ENCODE peak calls at places on chromosomes 12 and 14, in five cellular contexts. One of them, this sample, is unnamed.

GRCh38 chr12:113781415-113782198 is 184.5 kb downstream of the RBM19 start:
- DNase-seq in HS-27A: no peak
- DNase-seq in stimulated activated CD4-positive, alpha-beta T cell treated with anti-CD3 and anti-CD28 coated beads, TNF-alpha, amount 100 ng/mL, for 4 hours: no peak
- DNase-seq in COR-L47: no peak
- DNase-seq in Daoy: no peak
- DNase-seq in this sample: no peak

GRCh38 chr12:45244561-45245348 is 28.9 kb downstream of the ANO6 start:
- DNase-seq in HS-27A: no peak
- DNase-seq in stimulated activated CD4-positive, alpha-beta T cell treated with anti-CD3 and anti-CD28 coated beads, TNF-alpha, amount 100 ng/mL, for 4 hours: no peak
- DNase-seq in COR-L47: no peak
- DNase-seq in Daoy: peak; percentile 73
- DNase-seq in this sample: no peak

GRCh38 chr14:74572829-74573360 is 39.1 kb downstream of the LTBP2 start:
- DNase-seq in HS-27A: no peak
- DNase-seq in stimulated activated CD4-positive, alpha-beta T cell treated with anti-CD3 and anti-CD28 coated beads, TNF-alpha, amount 100 ng/mL, for 4 hours: no peak
- DNase-seq in COR-L47: no peak
- DNase-seq in Daoy: peak; percentile 78
- DNase-seq in this sample: no peak

GRCh38 chr12:39186744-39187143 is 256.2 kb downstream of the KIF21A start:
- DNase-seq in HS-27A: no peak
- DNase-seq in stimulated activated CD4-positive, alpha-beta T cell treated with anti-CD3 and anti-CD28 coated beads, TNF-alpha, amount 100 ng/mL, for 4 hours: no peak
- DNase-seq in COR-L47: no peak
- DNase-seq in Daoy: no peak
- DNase-seq in this sample: no peak

GRCh38 chr12:92530706-92531105 is 172.1 kb upstream of the PLEKHG7 start:
- DNase-seq in HS-27A: no peak
- DNase-seq in stimulated activated CD4-positive, alpha-beta T cell treated with anti-CD3 and anti-CD28 coated beads, TNF-alpha, amount 100 ng/mL, for 4 hours: no peak
- DNase-seq in COR-L47: no peak
- DNase-seq in Daoy: no peak
- DNase-seq in this sample: no peak

GRCh38 chr12:114306646-114307045 is 99.3 kb downstream of the TBX5 start:
- DNase-seq in HS-27A: no peak
- DNase-seq in stimulated activated CD4-positive, alpha-beta T cell treated with anti-CD3 and anti-CD28 coated beads, TNF-alpha, amount 100 ng/mL, for 4 hours: no peak
- DNase-seq in COR-L47: no peak
- DNase-seq in Daoy: peak; percentile 53
- DNase-seq in this sample: no peak

GRCh38 chr12:95413576-95413975 is 60.4 kb upstream of the METAP2 start:
- DNase-seq in HS-27A: no peak
- DNase-seq in stimulated activated CD4-positive, alpha-beta T cell treated with anti-CD3 and anti-CD28 coated beads, TNF-alpha, amount 100 ng/mL, for 4 hours: no peak
- DNase-seq in COR-L47: no peak
- DNase-seq in Daoy: peak; percentile 33
- DNase-seq in this sample: no peak

GRCh38 chr12:122471324-122472226 is 29.2 kb downstream of the ZCCHC8 start:
- DNase-seq in HS-27A: peak; percentile 39
- DNase-seq in stimulated activated CD4-positive, alpha-beta T cell treated with anti-CD3 and anti-CD28 coated beads, TNF-alpha, amount 100 ng/mL, for 4 hours: no peak
- DNase-seq in COR-L47: peak; percentile 35
- DNase-seq in Daoy: peak; percentile 49
- DNase-seq in this sample: no peak

GRCh38 chr12:48105321-48105866 is 485 bp downstream of the SENP1 start:
- DNase-seq in HS-27A: peak; percentile 7
- DNase-seq in stimulated activated CD4-positive, alpha-beta T cell treated with anti-CD3 and anti-CD28 coated beads, TNF-alpha, amount 100 ng/mL, for 4 hours: peak; percentile 18
- DNase-seq in COR-L47: no peak
- DNase-seq in Daoy: no peak
- DNase-seq in this sample: no peak

GRCh38 chr14:94863366-94863765 is 93.5 kb upstream of the GSC start:
- DNase-seq in HS-27A: no peak
- DNase-seq in stimulated activated CD4-positive, alpha-beta T cell treated with anti-CD3 and anti-CD28 coated beads, TNF-alpha, amount 100 ng/mL, for 4 hours: no peak
- DNase-seq in COR-L47: no peak
- DNase-seq in Daoy: no peak
- DNase-seq in this sample: no peak

GRCh38 chr12:116426391-116427136 is 132.6 kb upstream of the MAP1LC3B2 start:
- DNase-seq in HS-27A: peak; percentile 90
- DNase-seq in stimulated activated CD4-positive, alpha-beta T cell treated with anti-CD3 and anti-CD28 coated beads, TNF-alpha, amount 100 ng/mL, for 4 hours: no peak
- DNase-seq in COR-L47: no peak
- DNase-seq in Daoy: peak; percentile 98
- DNase-seq in this sample: no peak

This sample was measured in stimulated activated effector memory CD8-positive, alpha-beta T cell treated with anti-CD3 and anti-CD28 coated beads, Interleukin-12 subunit alpha, Interleukin-12 subunit beta, amount 100 ng/mL, for 72 hours.